ENCODE peak calls at places on chromosomes 13 and 19, in eight cellular contexts. Y is colonic mucosa, B is esophagus muscularis mucosa, O is sigmoid colon, C is K562, S is mucosa of descending colon, M is heart right ventricle, D is ascending aorta. R is an unnamed sample. For H3K4me1, the result is how much of the 10 kb centered on the place peaks cover.

GRCh38 chr19:39554701-39555311 is 14.8 kb upstream of the EID2 start:
- DNase-seq in Y (no peak), B (peak), O (no peak), C (no peak), S (no peak), M (no peak), D (no peak), R (no peak)

GRCh38 chr19:5287066-5287465 is 53.5 kb downstream of the PTPRS start:
- DNase-seq in Y (no peak), B (no peak), O (no peak), C (no peak), S (no peak), M (no peak), D (no peak), R (no peak)

GRCh38 chr19:48450863-48451262 is 4.5 kb upstream of the KCNJ14 start:
- DNase-seq in Y (no peak), B (no peak), O (no peak), C (no peak), S (no peak), M (no peak), D (no peak), R (no peak)

GRCh38 chr19:51980116-51980736 is 6.4 kb downstream of the ZNF350 start:
- DNase-seq in Y (no peak), B (no peak), O (no peak), C (no peak), S (no peak), M (no peak), D (no peak), R (no peak)

GRCh38 chr19:48940902-48941301 is 7.4 kb downstream of the DHDH start:
- DNase-seq in Y (no peak), B (no peak), O (no peak), C (no peak), S (no peak), M (no peak), D (no peak), R (no peak)

GRCh38 chr13:106152047-106152446 is 383.4 kb downstream of the EFNB2 start:
- DNase-seq in Y (peak), B (no peak), O (no peak), C (no peak), S (no peak), M (no peak), D (no peak), R (no peak)

GRCh38 chr19:18478545-18479311 is 40.8 kb upstream of the ISYNA1 start:
- DNase-seq in Y (peak), B (peak), O (peak), C (no peak), S (peak), M (peak), D (peak), R (peak)

GRCh38 chr13:77740931-77741586 is 43.6 kb downstream of the SLAIN1 start:
- DNase-seq in Y (no peak), B (no peak), O (no peak), C (no peak), S (no peak), M (no peak), D (no peak), R (no peak)

GRCh38 chr13:20686863-20687579 is 16.5 kb upstream of the IL17D start:
- DNase-seq in Y (no peak), B (no peak), O (no peak), C (no peak), S (no peak), M (no peak), D (no peak), R (no peak)

GRCh38 chr19:10766681-10767201 is 48.9 kb downstream of the DNM2 start:
- DNase-seq in Y (no peak), B (no peak), O (no peak), C (no peak), S (no peak), M (no peak), D (no peak), R (peak)

GRCh38 chr19:5889288-5889971 is 14.2 kb downstream of the NDUFA11 start:
- DNase-seq in Y (no peak), B (no peak), O (no peak), C (no peak), S (no peak), M (no peak), D (no peak), R (no peak)

GRCh38 chr19:6045108-6045507 is 65.2 kb downstream of the RFX2 start:
- DNase-seq in Y (no peak), B (peak), O (no peak), C (no peak), S (no peak), M (no peak), D (no peak), R (no peak)

GRCh38 chr13:35927554-35927953 is 203.6 kb downstream of the DCLK1 start:
- DNase-seq in Y (peak), B (no peak), O (peak), C (no peak), S (no peak), M (peak), D (no peak), R (peak)

GRCh38 chr19:5504115-5504514 is 48.9 kb downstream of the ZNRF4 start:
- DNase-seq in Y (no peak), B (no peak), O (no peak), C (peak), S (no peak), M (no peak), D (no peak), R (no peak)

GRCh38 chr19:42158926-42159325 is 26.7 kb upstream of the POU2F2 start:
- DNase-seq in Y (no peak), B (no peak), O (no peak), C (no peak), S (no peak), M (no peak), D (no peak), R (no peak)

GRCh38 chr13:31200636-31200970 is 828 bp downstream of the B3GLCT start:
- DNase-seq in Y (peak), B (no peak), O (peak), C (no peak), S (peak), M (peak), D (peak), R (peak)

GRCh38 chr19:27971071-27971470 is 1241.9 kb downstream of the UQCRFS1 start:
- DNase-seq in Y (no peak), B (no peak), O (no peak), C (no peak), S (no peak), M (no peak), D (no peak), R (no peak)

GRCh38 chr13:67140006-67140405 is 90.1 kb downstream of the PCDH9 start:
- DNase-seq in Y (no peak), B (no peak), O (no peak), C (no peak), S (no peak), M (no peak), D (no peak), R (no peak)

GRCh38 chr13:105144020-105144419 is 1391.4 kb downstream of the EFNB2 start:
- DNase-seq in Y (no peak), B (no peak), O (no peak), C (no peak), S (no peak), M (no peak), D (no peak), R (no peak)

GRCh38 chr19:14536926-14537692 is 7.7 kb downstream of the TECR start:
- DNase-seq in Y (peak), B (no peak), O (no peak), C (peak), S (peak), M (peak), D (peak), R (peak)

GRCh38 chr13:81597101-81597500 is 1256.2 kb upstream of the SPRY2 start:
- DNase-seq in Y (no peak), B (no peak), O (no peak), C (no peak), S (no peak), M (no peak), D (no peak), R (no peak)

GRCh38 chr19:41921280-41922219 is 6.7 kb downstream of the ERFL start:
- DNase-seq in Y (no peak), B (no peak), O (no peak), C (no peak), S (no peak), M (no peak), D (no peak), R (no peak)

GRCh38 chr13:42047561-42048322 is 706 bp upstream of the DGKH start:
- DNase-seq in Y (peak), B (no peak), O (peak), C (peak), S (peak), M (peak), D (peak), R (peak)

GRCh38 chr19:35000647-35001501 is 751 bp downstream of the GRAMD1A start:
- DNase-seq in Y (peak), B (no peak), O (no peak), C (peak), S (peak), M (no peak), D (no peak), R (peak)

GRCh38 chr13:31046711-31047279 is 114.3 kb downstream of the TEX26 start:
- DNase-seq in Y (peak), B (no peak), O (peak), C (no peak), S (no peak), M (peak), D (peak), R (peak)

DNA sequence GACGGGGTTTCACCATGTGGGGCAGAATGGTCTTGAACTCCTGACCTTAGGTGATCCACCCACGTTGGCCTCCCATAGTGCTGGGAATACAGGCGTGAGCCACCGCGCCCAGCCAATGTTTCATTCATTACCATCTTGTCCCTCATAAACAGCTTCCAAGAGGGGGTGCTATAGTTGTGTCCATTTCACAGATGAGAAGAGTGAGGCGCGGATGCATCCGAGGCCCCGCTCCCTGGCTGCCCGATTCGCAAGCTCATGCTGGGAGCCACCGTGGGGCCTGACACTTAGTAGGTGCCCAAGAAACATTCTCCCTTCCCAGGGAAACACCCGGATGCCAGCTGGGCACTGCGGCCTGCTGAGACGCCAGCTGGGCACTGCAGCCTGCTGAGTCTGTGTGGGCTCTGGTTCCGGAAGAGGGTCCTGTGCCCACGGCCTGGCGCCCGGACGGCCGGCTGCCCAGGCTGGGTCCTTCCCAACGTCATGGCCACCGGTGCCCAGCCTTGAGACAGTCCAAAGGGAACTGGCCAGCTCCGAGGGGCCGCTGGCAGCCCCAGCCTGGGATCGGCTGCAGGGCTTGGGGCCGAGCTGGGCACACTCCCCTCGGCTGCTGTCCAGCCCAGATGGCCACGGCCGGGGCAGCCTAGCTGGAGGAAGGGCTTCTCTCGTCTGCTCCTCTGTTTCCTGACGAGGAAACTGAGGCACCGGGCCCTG is 54.7 kb downstream of the NFIC start:
- DNase-seq in Y (no peak), B (no peak), O (no peak), C (no peak), S (no peak), M (no peak), D (no peak), R (no peak)
- TF ChIP-seq CTCF in Y (no peak), B (no peak), O (no peak), C (no peak), S (no peak), M (no peak), D (no peak), R (no peak)

GRCh38 chr13:37863708-37864107 is 5.9 kb downstream of the TRPC4 start:
- DNase-seq in Y (no peak), B (no peak), O (no peak), C (no peak), S (no peak), M (no peak), D (no peak), R (no peak)
- H3K4me1 ChIP-seq in Y (under half), B (under half), O (half or more), C (under half), S (under half), M (under half), D (under half), R (under half)

GRCh38 chr19:23440207-23440606 is 44.9 kb upstream of the ZNF91 start:
- DNase-seq in Y (no peak), B (peak), O (no peak), C (peak), S (no peak), M (no peak), D (no peak), R (peak)
- TF ChIP-seq CTCF in Y (no peak), B (no peak), O (no peak), C (peak), S (no peak), M (no peak), D (no peak), R (peak)

DNA sequence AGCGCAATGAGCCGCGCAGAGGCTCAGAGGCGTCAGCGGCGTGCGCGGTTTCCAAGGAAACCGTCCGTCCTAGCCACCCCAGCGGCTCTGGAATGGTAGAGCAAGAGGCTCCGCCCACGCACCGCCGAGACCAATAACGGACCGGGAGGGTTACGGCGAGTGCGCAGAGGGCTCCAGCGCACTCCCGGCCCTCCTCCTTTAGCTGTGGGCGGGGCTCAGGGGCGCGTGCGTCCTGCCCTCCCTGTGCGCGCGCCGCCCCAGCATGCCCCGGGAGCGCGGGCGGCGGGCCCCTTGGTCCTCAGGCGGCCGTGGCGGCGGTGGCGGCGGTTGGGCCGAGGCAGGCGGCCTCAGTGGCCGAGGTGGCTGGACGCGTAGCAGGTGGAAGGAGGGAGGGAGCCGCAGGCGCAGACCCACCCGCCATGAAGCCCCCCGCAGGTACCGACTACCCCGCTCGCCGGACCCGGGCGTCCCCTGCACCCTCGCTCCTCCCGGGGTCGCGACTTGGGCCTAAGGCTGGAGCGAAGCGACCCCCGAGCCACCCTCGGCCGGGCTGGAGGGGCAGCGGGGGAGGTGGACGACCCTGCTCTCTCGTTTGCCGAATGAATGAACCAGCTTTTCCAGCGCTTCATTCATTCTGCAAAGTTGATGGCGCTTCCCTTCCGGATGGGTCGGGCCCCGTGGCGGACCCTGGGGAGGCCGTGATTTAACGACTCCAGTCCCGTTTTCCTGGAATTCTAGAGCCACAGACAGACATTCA is at the start of gene THOP1:
- DNase-seq in Y (peak), B (peak), O (peak), C (peak), S (peak), M (peak), D (peak), R (peak)
- H3K4me1 ChIP-seq in Y (under half), B (half or more), O (under half), C (half or more), S (under half), M (under half), D (under half), R (under half)

GRCh38 chr13:85503797-85504196 is 295.4 kb downstream of the SLITRK6 start:
- DNase-seq in Y (no peak), B (no peak), O (no peak), C (no peak), S (no peak), M (no peak), D (no peak), R (no peak)

GRCh38 chr13:85512421-85512820 is 286.8 kb downstream of the SLITRK6 start:
- DNase-seq in Y (no peak), B (no peak), O (no peak), C (no peak), S (no peak), M (no peak), D (no peak), R (no peak)

GRCh38 chr13:85509512-85509911 is 289.7 kb downstream of the SLITRK6 start:
- DNase-seq in Y (no peak), B (no peak), O (no peak), C (no peak), S (no peak), M (no peak), D (no peak), R (no peak)

GRCh38 chr13:85508683-85509329 is 290.4 kb downstream of the SLITRK6 start:
- DNase-seq in Y (no peak), B (no peak), O (no peak), C (no peak), S (no peak), M (no peak), D (no peak), R (peak)
- TF ChIP-seq CTCF in Y (no peak), B (no peak), O (no peak), C (no peak), S (no peak), M (no peak), D (no peak), R (peak)

DNA sequence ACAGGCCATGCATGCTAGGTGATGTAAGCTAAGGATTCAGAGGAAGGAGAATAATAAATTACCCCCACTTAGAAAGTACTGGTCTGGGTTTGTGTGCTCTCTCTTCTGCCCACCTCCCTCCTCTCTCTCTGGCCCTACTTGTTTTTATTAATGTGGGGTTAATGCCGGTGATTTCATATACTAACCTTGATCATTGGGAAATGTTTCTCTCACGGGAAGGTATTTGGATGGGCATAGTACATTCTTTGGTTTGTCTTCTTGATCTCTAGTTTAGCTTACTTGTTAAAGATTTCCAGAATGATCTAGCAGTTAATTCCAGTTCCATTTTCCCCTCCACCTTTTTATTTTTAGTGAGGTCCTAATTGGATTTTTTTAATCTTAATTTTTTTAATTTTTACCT is 24.6 kb downstream of the ARHGAP35 start:
- DNase-seq in Y (no peak), B (no peak), O (no peak), C (no peak), S (no peak), M (no peak), D (no peak), R (no peak)
- H3K4me1 ChIP-seq in Y (under half), B (under half), O (under half), C (under half), S (under half), M (under half), D (under half), R (under half)

DNA sequence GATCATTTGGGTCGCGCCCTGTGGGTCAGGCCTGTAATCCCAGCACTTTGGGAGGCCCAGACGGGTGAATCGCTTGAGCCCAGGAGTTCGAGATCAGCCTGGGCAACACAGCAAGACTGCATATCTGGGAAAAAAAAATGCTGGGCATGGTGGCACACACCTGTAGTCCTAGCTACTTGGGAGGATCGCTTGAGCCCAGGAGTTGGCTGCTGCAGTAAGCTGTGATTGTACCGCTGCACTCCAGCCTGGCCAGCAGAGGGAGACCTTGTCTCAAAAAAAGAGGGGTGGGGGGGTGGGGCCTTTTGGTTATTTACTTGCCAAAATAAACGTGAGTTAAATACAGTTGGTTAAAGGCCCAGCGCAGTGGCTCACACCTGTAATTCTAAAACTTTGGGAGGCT is 9.8 kb upstream of the ZNF544 start:
- DNase-seq in Y (no peak), B (no peak), O (no peak), C (peak), S (no peak), M (no peak), D (no peak), R (peak)
- TF ChIP-seq CTCF in Y (no peak), B (no peak), O (no peak), C (peak), S (no peak), M (peak), D (no peak), R (peak)

GRCh38 chr13:49253997-49254396 is 6.3 kb downstream of the CDADC1 start:
- DNase-seq in Y (no peak), B (no peak), O (no peak), C (no peak), S (no peak), M (no peak), D (no peak), R (no peak)

GRCh38 chr13:49258097-49258796 is 10.5 kb downstream of the CDADC1 start:
- DNase-seq in Y (no peak), B (no peak), O (no peak), C (no peak), S (no peak), M (no peak), D (no peak), R (no peak)

GRCh38 chr13:49256841-49257240 is 9.1 kb downstream of the CDADC1 start:
- DNase-seq in Y (no peak), B (no peak), O (no peak), C (no peak), S (no peak), M (no peak), D (no peak), R (no peak)

GRCh38 chr13:49248433-49249002 is 793 bp downstream of the CDADC1 start:
- DNase-seq in Y (no peak), B (no peak), O (no peak), C (peak), S (no peak), M (peak), D (no peak), R (no peak)

DNA sequence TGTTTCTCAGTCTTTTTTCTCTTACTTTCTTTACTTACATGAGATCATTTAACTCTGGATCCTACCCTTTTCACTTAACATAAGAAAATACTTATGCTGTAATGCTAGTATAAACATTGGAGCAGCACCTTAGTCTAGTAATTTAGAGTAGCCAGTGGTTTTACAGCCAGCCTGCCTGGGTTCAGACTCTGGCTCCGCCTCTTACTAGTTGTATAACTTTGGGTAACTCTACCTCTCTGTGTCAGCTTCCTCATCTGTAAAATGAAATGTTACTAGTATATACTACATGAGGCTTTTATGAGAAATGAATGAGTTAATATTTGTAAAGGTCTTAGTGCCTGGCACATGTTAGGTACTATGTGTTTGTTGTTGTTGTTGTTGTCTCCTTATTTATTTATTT is 5.6 kb downstream of the CDADC1 start:
- DNase-seq in Y (no peak), B (no peak), O (no peak), C (no peak), S (no peak), M (no peak), D (no peak), R (no peak)
- H3K4me1 ChIP-seq in Y (under half), B (under half), O (under half), C (under half), S (under half), M (under half), D (under half), R (under half)